ENCODE peak calls at places on chromosomes 6 and 20, in eight cellular contexts. A is fibroblast of lung, D is ovary, P is ascending aorta, Z is cardiac muscle cell, H is transverse colon, W is heart right ventricle, M is GM23338. O is an unnamed sample. For H3K36me3, the result is how much of the 10 kb centered on the place peaks cover.

GRCh38 chr20:63596423-63596822 is 22.4 kb upstream of the HELZ2 start:
- DNase-seq in Z (no peak), W (no peak), H (no peak), P (no peak), A (no peak), D (no peak), M (no peak), O (no peak)

GRCh38 chr6:41155132-41155805 is 1.1 kb upstream of the TREML1 start:
- DNase-seq in H (no peak), A (peak), D (no peak), M (no peak), Z (no peak), W (no peak), P (no peak), O (no peak)

GRCh38 chr6:44247338-44248302 is 719 bp downstream of the HSP90AB1 start:
- DNase-seq in M (peak), D (peak), Z (peak), W (peak), P (peak), A (peak), H (peak), O (peak)

GRCh38 chr20:13995086-13995665 is at the start of gene MACROD2:
- DNase-seq in M (peak), W (peak), Z (peak), P (peak), H (peak), A (peak), D (peak), O (peak)

GRCh38 chr6:38012573-38012972 is 193.0 kb downstream of the ZFAND3 start:
- DNase-seq in W (no peak), P (no peak), M (peak), Z (peak), D (no peak), A (peak), H (no peak), O (no peak)

GRCh38 chr20:56628873-56629463 is at the start of gene TFAP2C:
- DNase-seq in D (peak), H (peak), A (peak), M (peak), W (peak), Z (peak), P (no peak), O (peak)

GRCh38 chr6:6775074-6775473 is 186.6 kb downstream of the LY86 start:
- DNase-seq in Z (no peak), H (no peak), W (no peak), M (no peak), A (no peak), D (no peak), P (no peak), O (no peak)

GRCh38 chr6:88965691-88966090 is 2.3 kb upstream of the RNGTT start:
- DNase-seq in M (peak), H (no peak), D (no peak), P (no peak), A (no peak), W (no peak), Z (no peak), O (no peak)

GRCh38 chr20:17644451-17644850 is 37.6 kb downstream of the RRBP1 start:
- DNase-seq in W (no peak), Z (no peak), P (no peak), A (peak), H (peak), D (no peak), M (no peak), O (peak)

GRCh38 chr20:51931321-51931720 is 129.0 kb upstream of the SALL4 start:
- DNase-seq in Z (no peak), W (no peak), D (no peak), P (no peak), A (no peak), M (no peak), H (no peak), O (no peak)

GRCh38 chr6:151044465-151045441 is 179.3 kb downstream of the MTHFD1L start:
- DNase-seq in M (peak), Z (peak), H (peak), W (peak), D (peak), P (peak), A (peak), O (peak)

GRCh38 chr20:51183443-51183842 is 160.5 kb upstream of the KCNG1 start:
- DNase-seq in A (no peak), P (no peak), W (no peak), H (no peak), Z (no peak), M (no peak), D (no peak), O (no peak)

GRCh38 chr20:36368869-36369268 is 62.7 kb downstream of the DLGAP4 start:
- DNase-seq in M (no peak), A (no peak), H (no peak), P (no peak), Z (no peak), D (no peak), W (no peak), O (no peak)

GRCh38 chr20:22428051-22428450 is 156.3 kb downstream of the FOXA2 start:
- DNase-seq in D (no peak), H (no peak), P (no peak), A (no peak), M (no peak), Z (no peak), W (no peak), O (no peak)

GRCh38 chr6:15398657-15399287 is 152.9 kb downstream of the JARID2 start:
- DNase-seq in H (no peak), M (no peak), Z (no peak), A (no peak), P (no peak), D (no peak), W (no peak), O (no peak)

GRCh38 chr6:163651910-163652309 is 237.4 kb downstream of the QKI start:
- DNase-seq in D (no peak), P (no peak), A (peak), M (no peak), W (no peak), Z (peak), H (no peak), O (no peak)

GRCh38 chr6:27143474-27144026 is 104.0 kb upstream of the PRSS16 start:
- DNase-seq in W (no peak), Z (no peak), M (no peak), P (no peak), A (no peak), D (no peak), H (no peak), O (no peak)

GRCh38 chr6:21666788-21667681 is 73.5 kb downstream of the SOX4 start:
- DNase-seq in M (peak), Z (peak), W (no peak), P (no peak), A (peak), H (peak), D (peak), O (peak)

GRCh38 chr6:87606199-87606598 is 16.3 kb downstream of the ORC3 start:
- DNase-seq in M (no peak), H (no peak), P (no peak), Z (no peak), W (no peak), A (no peak), D (no peak), O (no peak)

GRCh38 chr20:44526129-44526528 is 4.3 kb upstream of the SERINC3 start:
- DNase-seq in W (no peak), D (no peak), A (peak), P (no peak), H (no peak), Z (peak), M (peak), O (no peak)

GRCh38 chr20:11509776-11510175 is 407.9 kb upstream of the BTBD3 start:
- DNase-seq in A (no peak), Z (no peak), D (no peak), P (no peak), W (no peak), H (no peak), M (no peak), O (no peak)

GRCh38 chr20:37327748-37328147 is 18.2 kb upstream of the SRC start:
- DNase-seq in A (peak), W (peak), P (peak), M (no peak), D (peak), Z (peak), H (peak), O (peak)

GRCh38 chr20:17617212-17617867 is 47.5 kb downstream of the DSTN start:
- DNase-seq in M (peak), H (peak), W (peak), D (peak), P (no peak), Z (peak), A (no peak), O (no peak)

GRCh38 chr20:38338849-38339520 is 7.3 kb upstream of the LBP start:
- DNase-seq in P (no peak), D (no peak), Z (peak), A (no peak), H (no peak), M (peak), W (no peak), O (peak)

GRCh38 chr20:61524956-61525666 is 273.1 kb downstream of the CDH4 start:
- DNase-seq in Z (no peak), W (no peak), D (no peak), M (no peak), P (no peak), H (no peak), A (no peak), O (no peak)

GRCh38 chr20:61528591-61528990 is 276.5 kb downstream of the CDH4 start:
- DNase-seq in A (no peak), Z (no peak), H (no peak), M (no peak), W (no peak), D (no peak), P (no peak), O (no peak)

GRCh38 chr20:61526907-61527306 is 274.8 kb downstream of the CDH4 start:
- DNase-seq in M (no peak), W (no peak), D (no peak), P (no peak), Z (no peak), H (no peak), A (no peak), O (no peak)

GRCh38 chr20:61527626-61528025 is 275.6 kb downstream of the CDH4 start:
- DNase-seq in H (no peak), W (no peak), A (no peak), Z (no peak), D (no peak), M (no peak), P (no peak), O (no peak)

DNA sequence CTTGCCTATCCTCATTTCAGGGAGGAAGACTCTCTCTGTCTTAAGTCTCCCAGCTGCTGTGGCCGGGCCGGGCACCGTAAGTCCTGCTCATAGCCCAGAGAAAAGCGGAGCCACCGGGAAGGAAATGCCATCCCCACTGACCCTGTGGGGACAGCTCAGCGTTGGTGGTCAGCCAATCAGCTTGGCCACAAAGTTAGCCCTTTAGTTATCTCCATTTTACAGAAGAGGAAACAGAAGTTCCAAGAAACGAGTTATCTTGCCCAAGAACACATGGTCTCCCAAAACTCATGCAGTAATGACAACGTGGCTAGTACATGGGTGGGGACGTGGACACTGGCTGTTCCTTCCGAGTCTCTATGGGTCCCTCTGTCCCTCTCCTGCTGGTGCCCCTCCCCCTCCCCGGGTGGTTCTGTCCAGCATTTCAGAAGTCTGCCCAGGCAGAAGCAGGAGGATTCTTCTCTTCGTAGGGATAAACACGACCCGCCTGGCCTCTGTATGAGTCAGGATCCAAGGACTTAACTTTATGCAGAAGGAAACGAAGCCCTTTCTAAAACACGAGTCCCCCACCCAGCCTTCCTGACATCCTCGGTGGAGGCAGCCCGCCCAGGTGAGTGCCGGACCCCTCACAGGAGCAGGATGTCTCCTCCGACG is 273.8 kb downstream of the CDH4 start:
- DNase-seq in D (no peak), M (no peak), Z (no peak), H (no peak), P (no peak), W (no peak), A (peak), O (no peak)
- H3K36me3 ChIP-seq in D (under half), M (under half), Z (under half), H (under half), P (under half), W (under half), A (under half), O (under half)

DNA sequence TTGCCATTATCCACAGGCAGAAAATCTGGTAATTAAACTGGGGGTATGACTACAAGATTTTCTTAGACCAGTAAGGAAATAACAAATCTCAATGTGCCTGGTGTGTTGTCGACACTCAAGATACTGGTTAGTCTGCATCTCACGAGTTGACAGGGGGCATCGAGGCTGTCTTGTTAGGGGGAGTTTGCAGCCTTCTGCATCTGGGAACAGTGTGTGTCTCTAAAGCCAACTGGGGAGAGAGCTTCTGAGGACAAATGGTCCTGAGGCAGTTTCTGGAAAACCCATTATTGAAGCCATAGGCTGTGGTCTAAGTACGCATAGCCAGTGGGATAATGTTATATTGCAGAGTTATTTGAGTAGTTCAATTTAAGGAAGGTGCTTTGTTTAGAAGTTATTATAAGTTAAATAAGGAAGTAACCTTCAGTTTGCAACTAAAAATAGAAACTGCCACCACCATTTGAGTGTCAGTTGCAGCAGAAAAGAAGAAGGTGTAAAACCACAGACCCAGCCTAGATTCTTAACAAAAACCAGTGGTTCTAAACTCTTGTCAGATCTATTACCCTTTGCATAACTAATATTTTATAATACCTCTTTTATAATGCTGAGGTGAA is 15.4 kb upstream of the MAPK13 start:
- DNase-seq in A (no peak), H (no peak), W (no peak), P (no peak), D (no peak), Z (no peak), M (no peak), O (no peak)
- H3K4me3 ChIP-seq in A (no peak), H (no peak), W (no peak), P (no peak), D (no peak), Z (no peak), M (no peak), O (no peak)

GRCh38 chr6:149935668-149936067 is 6.1 kb upstream of the ULBP2 start:
- DNase-seq in W (no peak), P (no peak), A (no peak), H (no peak), D (no peak), Z (no peak), M (no peak), O (no peak)
- TF ChIP-seq CTCF in W (no peak), P (no peak), A (no peak), H (no peak), D (no peak), Z (no peak), M (no peak), O (no peak)

GRCh38 chr6:24428615-24429014 is 25.9 kb downstream of the MRS2 start:
- DNase-seq in A (peak), Z (no peak), W (no peak), P (no peak), D (no peak), H (no peak), M (no peak), O (no peak)

GRCh38 chr6:24430086-24430485 is 27.4 kb downstream of the MRS2 start:
- DNase-seq in A (no peak), M (no peak), H (no peak), D (no peak), P (no peak), W (no peak), Z (no peak), O (no peak)

GRCh38 chr6:24426729-24427446 is 24.2 kb downstream of the MRS2 start:
- DNase-seq in P (no peak), Z (no peak), H (no peak), W (no peak), A (no peak), M (no peak), D (no peak), O (no peak)

GRCh38 chr6:24419526-24419925 is 16.8 kb downstream of the MRS2 start:
- DNase-seq in P (no peak), W (no peak), A (peak), D (no peak), M (no peak), H (no peak), Z (no peak), O (no peak)

DNA sequence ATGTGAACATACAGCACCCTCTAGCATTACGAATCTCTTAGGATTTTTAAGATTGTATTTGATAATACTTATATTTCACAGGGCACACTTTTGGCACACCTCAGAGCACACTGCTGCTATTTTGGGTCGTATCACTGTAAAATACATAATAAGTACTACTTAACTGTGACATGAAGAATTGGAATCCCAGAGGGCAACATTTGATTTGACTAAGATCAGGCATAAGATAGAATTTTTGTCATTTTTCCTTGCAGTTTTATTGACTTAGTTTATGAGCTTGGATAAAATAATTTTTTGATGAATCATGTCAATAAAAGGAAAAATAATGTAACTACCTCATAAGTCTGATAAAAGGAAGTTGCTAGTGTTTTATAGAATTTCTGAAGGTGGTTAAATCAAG is 22.4 kb downstream of the MRS2 start:
- DNase-seq in A (no peak), W (no peak), Z (no peak), H (no peak), P (no peak), M (no peak), D (no peak), O (no peak)
- H3K36me3 ChIP-seq in A (under half), W (half or more), Z (half or more), H (under half), P (under half), M (under half), D (under half), O (under half)

GRCh38 chr20:9514461-9515210 is at the start of gene LAMP5:
- DNase-seq in Z (peak), P (no peak), D (peak), W (peak), M (peak), A (peak), H (no peak), O (no peak)
- H3K4me3 ChIP-seq in Z (peak), P (peak), D (no peak), W (no peak), M (peak), A (no peak), H (no peak), O (no peak)

GRCh38 chr6:167532410-167533294 is 207.8 kb downstream of the TTLL2 start:
- DNase-seq in P (no peak), Z (no peak), A (no peak), D (no peak), W (no peak), M (peak), H (no peak), O (no peak)

GRCh38 chr6:167529684-167530335 is 204.9 kb downstream of the TTLL2 start:
- DNase-seq in M (no peak), W (no peak), P (no peak), A (no peak), H (no peak), Z (no peak), D (no peak), O (no peak)

GRCh38 chr6:167528239-167528638 is 203.4 kb downstream of the TTLL2 start:
- DNase-seq in D (no peak), A (no peak), Z (no peak), P (no peak), W (no peak), H (no peak), M (no peak), O (no peak)

GRCh38 chr6:167533851-167534250 is 209.0 kb downstream of the TTLL2 start:
- DNase-seq in P (no peak), D (no peak), Z (no peak), W (no peak), H (no peak), A (no peak), M (no peak), O (no peak)

GRCh38 chr6:167530960-167531359 is 206.1 kb downstream of the TTLL2 start:
- DNase-seq in Z (peak), P (no peak), W (no peak), H (no peak), D (peak), M (no peak), A (no peak), O (no peak)
- TF ChIP-seq CTCF in Z (no peak), P (no peak), W (no peak), H (no peak), D (no peak), M (no peak), A (no peak), O (no peak)

O was measured in mucosa of descending colon.